ENCODE peak calls at places on chromosomes 6 and 20, in five cellular contexts. D is colonic mucosa, I is endothelial cell of umbilical vein, M is IMR-90, H is AG09309. P is an unnamed sample.

GRCh38 chr6:143581835-143582480 is 70.4 kb upstream of the FUCA2 start:
- DNase-seq in I (no peak), M (peak; percentile 78), H (no peak), D (no peak), P (no peak)

GRCh38 chr6:105993769-105994521 is 92.2 kb upstream of the PRDM1 start:
- DNase-seq in H (no peak), I (peak; percentile 4), D (peak; percentile 48), M (peak; percentile 45), P (no peak)

GRCh38 chr6:150586850-150587359 is 12.8 kb upstream of the PLEKHG1 start:
- DNase-seq in D (no peak), H (no peak), M (no peak), I (no peak), P (no peak)

GRCh38 chr6:74871757-74872156 is 334.1 kb downstream of the COL12A1 start:
- DNase-seq in I (no peak), H (peak; percentile 47), M (peak; percentile 63), D (no peak), P (no peak)

GRCh38 chr6:157946865-157947532 is 34.7 kb upstream of the SYNJ2 start:
- DNase-seq in D (no peak), I (no peak), H (no peak), M (peak; percentile 10), P (no peak)

GRCh38 chr6:56517155-56517745 is 125.4 kb downstream of the DST start:
- DNase-seq in I (no peak), M (peak; percentile 84), H (no peak), D (no peak), P (no peak)

GRCh38 chr20:62816879-62817873 is at the start of gene COL9A3:
- DNase-seq in D (no peak), H (no peak), M (no peak), I (no peak), P (no peak)

GRCh38 chr6:113758725-113759576 is 98.2 kb upstream of the MARCKS start:
- DNase-seq in D (no peak), I (peak; percentile 93), H (no peak), M (peak; percentile 58), P (no peak)

GRCh38 chr20:35111141-35111888 is 18.7 kb upstream of the TRPC4AP start:
- DNase-seq in D (no peak), I (peak; percentile 62), M (peak; percentile 87), H (no peak), P (no peak)

GRCh38 chr6:16331328-16332174 is 93.2 kb downstream of the GMPR start:
- DNase-seq in D (peak; percentile 61), M (peak; percentile 77), H (no peak), I (peak; percentile 65), P (peak; percentile 34)

GRCh38 chr6:95576218-95576617 is 1.1 kb upstream of the MANEA start:
- DNase-seq in D (no peak), M (no peak), I (no peak), H (no peak), P (no peak)

GRCh38 chr6:137823826-137824501 is 43.1 kb upstream of the TNFAIP3 start:
- DNase-seq in D (peak; percentile 21), H (no peak), M (peak; percentile 84), I (no peak), P (no peak)

GRCh38 chr20:59771506-59772372 is 161.7 kb downstream of the SYCP2 start:
- DNase-seq in I (no peak), D (no peak), M (no peak), H (no peak), P (no peak)

GRCh38 chr6:31928672-31928939 is 1.1 kb downstream of the C2 start:
- DNase-seq in M (no peak), D (no peak), I (no peak), H (no peak), P (no peak)

GRCh38 chr6:31927242-31927867 is at the start of gene C2:
- DNase-seq in I (no peak), D (no peak), H (no peak), M (no peak), P (no peak)

GRCh38 chr6:31922942-31923341 is 4.6 kb upstream of the C2 start:
- DNase-seq in D (no peak), M (no peak), I (no peak), H (no peak), P (no peak)

GRCh38 chr6:31930962-31931361 is 3.4 kb downstream of the C2 start:
- DNase-seq in I (no peak), M (no peak), H (no peak), D (no peak), P (no peak)

GRCh38 chr6:31927868-31928671 is 553 bp downstream of the C2 start:
- DNase-seq in H (no peak), I (no peak), M (no peak), D (no peak), P (no peak)
- H3K4me3 ChIP-seq in H (no peak overlapping the region), I (no peak overlapping the region), M (no peak overlapping the region), D (peak overlapping the region; percentile 4), P (no peak overlapping the region)

GRCh38 chr6:87904041-87904440 is 143.6 kb upstream of the SPACA1 start:
- DNase-seq in H (no peak), D (no peak), M (no peak), I (no peak), P (no peak)
- H3K4me3 ChIP-seq in H (no peak overlapping the region), D (no peak overlapping the region), M (no peak overlapping the region), I (no peak overlapping the region), P (no peak overlapping the region)

DNA sequence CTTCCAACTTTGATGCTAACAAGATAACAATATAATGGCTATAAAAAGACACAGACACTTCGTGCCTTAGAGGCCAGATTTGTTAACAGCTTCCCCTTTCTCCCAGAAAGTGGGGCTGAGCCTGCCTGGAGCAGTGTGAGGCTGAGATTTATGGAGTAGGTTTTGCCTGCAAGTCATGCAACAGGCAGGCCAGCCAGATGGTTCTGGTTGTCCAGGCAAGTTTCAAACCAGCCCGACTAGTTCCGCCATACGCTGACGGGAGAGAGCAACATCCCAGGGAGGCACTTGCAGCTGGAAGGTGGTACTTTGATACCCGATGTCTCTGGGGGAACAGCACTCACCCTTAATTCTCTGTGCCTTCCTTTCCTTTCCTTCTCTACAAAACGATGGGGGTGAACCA is 81.3 kb upstream of the NAA20 start:
- DNase-seq in I (no peak), M (no peak), D (peak; percentile 82), H (no peak), P (no peak)
- H3K4me3 ChIP-seq in I (no peak overlapping the region), M (no peak overlapping the region), D (no peak overlapping the region), H (no peak overlapping the region), P (no peak overlapping the region)

DNA sequence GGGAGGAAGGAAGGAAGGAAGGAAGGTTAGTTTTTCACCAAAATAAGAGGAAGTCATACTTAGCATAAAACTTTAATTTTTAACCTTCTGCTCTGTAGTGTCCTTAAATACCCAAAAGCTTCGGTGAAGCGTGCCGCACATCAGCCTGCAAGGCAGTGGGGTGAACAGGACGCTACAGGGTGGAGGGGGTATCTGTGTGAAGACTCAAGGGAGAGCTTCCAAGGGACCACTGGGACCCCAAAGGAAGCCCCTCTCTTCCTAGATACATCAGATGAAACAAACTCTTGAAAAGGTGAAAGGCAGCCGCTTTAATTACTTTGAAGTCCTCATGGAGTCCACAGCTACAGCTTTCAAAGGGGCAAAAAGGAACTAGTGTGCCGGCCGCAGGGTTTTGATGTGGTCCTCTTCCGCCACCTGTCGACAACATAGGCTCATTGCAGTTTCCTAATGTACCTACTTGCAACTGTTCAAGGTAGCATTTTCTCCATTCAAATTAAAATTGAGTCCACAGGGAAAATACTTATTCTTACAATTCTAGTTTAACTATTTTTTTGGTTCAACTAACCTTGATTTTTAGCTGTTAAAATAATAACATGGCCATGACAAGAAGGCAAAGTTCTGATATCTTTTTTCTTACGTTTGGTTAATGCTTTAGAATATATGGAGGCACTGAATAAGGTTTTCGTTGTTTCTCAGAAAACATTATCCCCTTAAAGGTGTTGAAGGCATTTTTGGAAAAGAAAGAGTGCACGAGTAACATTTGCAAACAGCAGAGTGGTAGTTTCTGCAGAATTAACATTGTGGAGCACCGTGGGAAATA is 135.0 kb upstream of the RIPOR2 start:
- DNase-seq in I (peak; percentile 81), M (peak; percentile 81), D (peak; percentile 78), H (peak; percentile 59), P (peak; percentile 72)
- H3K4me3 ChIP-seq in I (no peak overlapping the region), M (no peak overlapping the region), D (no peak overlapping the region), H (no peak overlapping the region), P (peak overlapping the region; percentile 19)

GRCh38 chr6:161259302-161259701 is 14.6 kb downstream of the AGPAT4 start:
- DNase-seq in H (no peak), D (no peak), M (no peak), I (no peak), P (no peak)

GRCh38 chr6:161254754-161255253 is 19.1 kb downstream of the AGPAT4 start:
- DNase-seq in M (peak; percentile 56), H (no peak), I (no peak), D (no peak), P (no peak)

GRCh38 chr6:161256390-161256789 is 17.5 kb downstream of the AGPAT4 start:
- DNase-seq in H (no peak), D (no peak), M (no peak), I (no peak), P (no peak)

GRCh38 chr6:161255518-161255917 is 18.3 kb downstream of the AGPAT4 start:
- DNase-seq in H (no peak), D (no peak), I (no peak), M (no peak), P (no peak)

DNA sequence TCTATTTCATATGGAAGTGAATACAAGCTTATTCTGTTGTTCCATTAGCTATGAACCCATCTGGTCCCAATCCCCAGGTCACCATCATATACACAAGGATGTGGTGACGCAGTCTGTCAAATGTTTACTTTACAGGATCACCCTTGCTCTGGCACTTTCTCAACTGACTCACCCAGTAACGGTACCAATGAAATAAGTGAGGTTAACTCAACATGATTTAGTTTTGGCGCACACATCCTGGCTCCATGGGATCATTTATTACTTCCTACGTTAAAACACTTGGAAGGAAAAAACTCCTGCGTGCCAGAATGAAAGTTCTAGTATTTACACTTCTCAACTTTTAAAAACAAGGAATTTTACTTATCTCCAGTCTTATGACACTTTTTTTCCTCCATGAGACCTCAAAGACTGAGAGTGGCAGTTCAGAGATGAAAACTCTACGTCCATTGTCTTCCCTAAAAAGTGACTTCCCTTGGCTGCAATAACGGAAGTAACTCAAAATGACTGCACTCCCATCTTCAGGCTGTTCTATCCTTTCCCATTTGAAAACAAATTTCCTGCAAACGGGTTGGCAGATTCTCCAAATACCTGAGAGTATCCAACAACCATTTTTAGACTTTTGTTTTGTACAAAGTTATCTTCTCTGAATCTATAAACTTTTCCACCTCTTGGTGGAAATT is 15.9 kb downstream of the AGPAT4 start:
- DNase-seq in D (no peak), H (peak; percentile 91), M (peak; percentile 99), I (peak; percentile 95), P (no peak)
- H3K4me3 ChIP-seq in D (no peak overlapping the region), H (no peak overlapping the region), M (no peak overlapping the region), I (peak overlapping the region; percentile 32), P (no peak overlapping the region)

GRCh38 chr6:53066059-53066406 is 829 bp downstream of the FBXO9 start:
- DNase-seq in D (peak; percentile 47), H (no peak), M (peak; percentile 28), I (peak; percentile 61), P (no peak)

GRCh38 chr6:53065266-53066058 is at the start of gene FBXO9:
- DNase-seq in H (no peak), D (peak; percentile 78), M (no peak), I (peak; percentile 66), P (no peak)

GRCh38 chr6:53059648-53060589 is 5.3 kb upstream of the FBXO9 start:
- DNase-seq in I (peak; percentile 9), H (no peak), D (no peak), M (no peak), P (no peak)

GRCh38 chr6:53064726-53065265 is 408 bp upstream of the FBXO9 start:
- DNase-seq in H (peak; percentile 90), M (peak; percentile 97), D (peak; percentile 99), I (peak; percentile 98), P (peak; percentile 96)

DNA sequence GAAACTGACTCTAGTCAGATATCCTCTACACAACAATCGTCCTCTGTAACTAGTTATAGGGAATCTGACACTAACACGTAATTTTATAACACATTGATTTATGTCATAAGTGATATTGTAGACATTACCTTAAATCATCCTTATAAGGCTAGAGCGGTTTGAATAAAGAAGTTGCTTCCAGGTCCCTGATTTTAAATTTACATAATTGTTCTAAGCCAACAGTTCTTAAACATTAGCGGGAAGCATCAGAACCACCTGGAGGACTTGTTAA is 2.9 kb upstream of the FBXO9 start:
- DNase-seq in M (no peak), H (no peak), I (no peak), D (no peak), P (no peak)
- H3K4me3 ChIP-seq in M (no peak overlapping the region), H (no peak overlapping the region), I (no peak overlapping the region), D (peak overlapping the region; percentile 85), P (peak overlapping the region; percentile 86)

P was measured in GM12864.